ENCODE peak calls at places on chromosomes 16 and 17, in seven cellular contexts. One of them, this sample, is unnamed.

GRCh38 chr17:76547183-76547641 is 7.4 kb downstream of the PRCD start:
- DNase-seq in mesendoderm: peak
- DNase-seq in IMR-90: peak
- DNase-seq in H9: peak
- DNase-seq in trophoblast cell: peak
- DNase-seq in neuronal stem cell: peak
- DNase-seq in H1: no peak
- DNase-seq in this sample: peak

GRCh38 chr16:89193576-89194293 is 6.6 kb downstream of the SLC22A31 start:
- DNase-seq in H9: no peak
- DNase-seq in IMR-90: no peak
- DNase-seq in mesendoderm: no peak
- DNase-seq in H1: no peak
- DNase-seq in trophoblast cell: no peak
- DNase-seq in neuronal stem cell: no peak
- DNase-seq in this sample: no peak

GRCh38 chr16:8733849-8734540 is 59.6 kb downstream of the ABAT start:
- DNase-seq in mesendoderm: no peak
- DNase-seq in trophoblast cell: no peak
- DNase-seq in H9: no peak
- DNase-seq in neuronal stem cell: no peak
- DNase-seq in IMR-90: no peak
- DNase-seq in H1: no peak
- DNase-seq in this sample: no peak

GRCh38 chr17:80315517-80316182 is 55.0 kb downstream of the RNF213 start:
- DNase-seq in IMR-90: no peak
- DNase-seq in mesendoderm: no peak
- DNase-seq in neuronal stem cell: no peak
- DNase-seq in trophoblast cell: no peak
- DNase-seq in H9: no peak
- DNase-seq in H1: no peak
- DNase-seq in this sample: no peak

GRCh38 chr17:82690786-82691489 is 7.6 kb downstream of the RAB40B start:
- DNase-seq in IMR-90: no peak
- DNase-seq in mesendoderm: no peak
- DNase-seq in H1: no peak
- DNase-seq in trophoblast cell: no peak
- DNase-seq in neuronal stem cell: no peak
- DNase-seq in H9: no peak
- DNase-seq in this sample: no peak

GRCh38 chr16:1729026-1729425 is 23.0 kb downstream of the MAPK8IP3 start:
- DNase-seq in neuronal stem cell: no peak
- DNase-seq in IMR-90: no peak
- DNase-seq in H1: no peak
- DNase-seq in mesendoderm: no peak
- DNase-seq in trophoblast cell: no peak
- DNase-seq in H9: no peak
- DNase-seq in this sample: no peak

GRCh38 chr17:20066253-20066652 is 57.1 kb downstream of the SPECC1 start:
- DNase-seq in H1: no peak
- DNase-seq in neuronal stem cell: no peak
- DNase-seq in trophoblast cell: peak
- DNase-seq in H9: no peak
- DNase-seq in IMR-90: peak
- DNase-seq in mesendoderm: no peak
- DNase-seq in this sample: no peak

GRCh38 chr16:30901201-30902069 is 5.0 kb downstream of the CTF1 start:
- DNase-seq in IMR-90: no peak
- DNase-seq in neuronal stem cell: no peak
- DNase-seq in trophoblast cell: no peak
- DNase-seq in H1: no peak
- DNase-seq in H9: no peak
- DNase-seq in mesendoderm: peak
- DNase-seq in this sample: peak

GRCh38 chr17:1769826-1770477 is 8.1 kb downstream of the SERPINF1 start:
- DNase-seq in neuronal stem cell: no peak
- DNase-seq in IMR-90: no peak
- DNase-seq in H9: peak
- DNase-seq in mesendoderm: peak
- DNase-seq in trophoblast cell: peak
- DNase-seq in H1: no peak
- DNase-seq in this sample: no peak

GRCh38 chr17:2704031-2704889 is 7.3 kb downstream of the CLUH start:
- DNase-seq in H1: no peak
- DNase-seq in trophoblast cell: no peak
- DNase-seq in H9: no peak
- DNase-seq in mesendoderm: no peak
- DNase-seq in neuronal stem cell: no peak
- DNase-seq in IMR-90: no peak
- DNase-seq in this sample: no peak

GRCh38 chr17:64572682-64573154 is 65.9 kb downstream of the CEP95 start:
- DNase-seq in trophoblast cell: peak
- DNase-seq in mesendoderm: peak
- DNase-seq in H9: no peak
- DNase-seq in H1: no peak
- DNase-seq in IMR-90: peak
- DNase-seq in neuronal stem cell: no peak
- DNase-seq in this sample: peak

GRCh38 chr17:10513284-10514067 is 4.9 kb downstream of the MYH1 start:
- DNase-seq in trophoblast cell: no peak
- DNase-seq in H1: no peak
- DNase-seq in H9: no peak
- DNase-seq in mesendoderm: no peak
- DNase-seq in neuronal stem cell: no peak
- DNase-seq in IMR-90: peak
- DNase-seq in this sample: peak

GRCh38 chr16:85396879-85397871 is 215.9 kb upstream of the GSE1 start:
- DNase-seq in H9: peak
- DNase-seq in H1: no peak
- DNase-seq in trophoblast cell: peak
- DNase-seq in IMR-90: no peak
- DNase-seq in mesendoderm: no peak
- DNase-seq in neuronal stem cell: no peak
- DNase-seq in this sample: peak

GRCh38 chr17:42422958-42423712 is at the start of gene CAVIN1:
- DNase-seq in H9: peak
- DNase-seq in mesendoderm: peak
- DNase-seq in trophoblast cell: peak
- DNase-seq in IMR-90: peak
- DNase-seq in H1: peak
- DNase-seq in neuronal stem cell: peak
- DNase-seq in this sample: peak

GRCh38 chr16:12186774-12187335 is 210.3 kb downstream of the SNX29 start:
- DNase-seq in H9: no peak
- DNase-seq in H1: no peak
- DNase-seq in trophoblast cell: no peak
- DNase-seq in IMR-90: peak
- DNase-seq in neuronal stem cell: no peak
- DNase-seq in mesendoderm: no peak
- DNase-seq in this sample: peak

GRCh38 chr17:78739331-78739853 is 42.7 kb downstream of the CYTH1 start:
- DNase-seq in H1: no peak
- DNase-seq in H9: no peak
- DNase-seq in trophoblast cell: no peak
- DNase-seq in neuronal stem cell: no peak
- DNase-seq in mesendoderm: no peak
- DNase-seq in IMR-90: no peak
- DNase-seq in this sample: no peak
- H2BK5ac ChIP-seq in H1: no peak
- H2BK5ac ChIP-seq in H9: no peak
- H2BK5ac ChIP-seq in trophoblast cell: no peak
- H2BK5ac ChIP-seq in neuronal stem cell: no peak
- H2BK5ac ChIP-seq in mesendoderm: no peak
- H2BK5ac ChIP-seq in IMR-90: no peak
- H2BK5ac ChIP-seq in this sample: no peak

DNA sequence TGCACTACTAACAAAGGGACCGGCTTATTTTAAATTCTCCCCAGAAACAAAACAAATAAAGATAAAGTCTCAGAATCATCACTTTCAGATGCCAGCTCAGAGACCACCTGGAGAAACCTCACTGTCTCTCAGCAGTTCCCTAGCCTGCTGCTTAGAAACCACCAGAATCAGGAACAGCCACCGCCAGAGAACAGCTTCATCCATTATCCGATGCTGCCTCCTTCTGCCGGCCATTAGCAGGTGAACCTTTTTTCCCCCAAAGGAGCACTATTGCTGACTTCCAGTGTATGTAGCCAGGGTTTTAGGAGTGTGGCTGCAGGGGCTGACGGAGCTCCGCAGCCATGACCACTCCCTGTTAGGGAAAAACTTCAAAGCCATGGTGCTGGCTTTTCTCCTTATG is 171.2 kb upstream of the DYNLRB2 start:
- DNase-seq in neuronal stem cell: peak
- DNase-seq in H9: peak
- DNase-seq in IMR-90: peak
- DNase-seq in H1: peak
- DNase-seq in mesendoderm: peak
- DNase-seq in trophoblast cell: peak
- DNase-seq in this sample: peak
- H2BK5ac ChIP-seq in neuronal stem cell: no peak
- H2BK5ac ChIP-seq in H9: no peak
- H2BK5ac ChIP-seq in IMR-90: no peak
- H2BK5ac ChIP-seq in H1: no peak
- H2BK5ac ChIP-seq in mesendoderm: no peak
- H2BK5ac ChIP-seq in trophoblast cell: no peak
- H2BK5ac ChIP-seq in this sample: no peak

DNA sequence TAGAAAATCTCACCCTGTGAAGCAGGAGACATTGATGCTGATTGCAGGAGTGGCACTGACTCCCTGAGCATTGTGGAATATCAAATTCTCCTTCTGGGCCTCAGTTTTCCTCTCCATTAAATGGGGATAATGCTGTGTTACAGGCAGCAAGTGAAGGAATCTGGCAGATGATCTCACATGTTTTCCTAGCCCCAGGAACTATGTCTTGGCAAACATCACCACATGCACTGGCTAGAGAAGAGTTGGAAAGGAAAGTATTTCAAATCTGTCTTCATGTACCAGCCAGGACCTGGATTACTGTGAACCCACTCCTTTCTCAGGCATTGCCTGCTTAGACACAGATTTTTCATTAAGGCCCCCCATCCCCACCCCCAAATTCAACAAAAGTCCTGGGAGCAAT is 13.6 kb upstream of the CCL8 start:
- DNase-seq in H1: no peak
- DNase-seq in mesendoderm: no peak
- DNase-seq in H9: no peak
- DNase-seq in neuronal stem cell: no peak
- DNase-seq in IMR-90: peak
- DNase-seq in trophoblast cell: no peak
- DNase-seq in this sample: no peak
- H2BK5ac ChIP-seq in H1: no peak
- H2BK5ac ChIP-seq in mesendoderm: peak
- H2BK5ac ChIP-seq in H9: no peak
- H2BK5ac ChIP-seq in neuronal stem cell: no peak
- H2BK5ac ChIP-seq in IMR-90: no peak
- H2BK5ac ChIP-seq in trophoblast cell: no peak
- H2BK5ac ChIP-seq in this sample: no peak

GRCh38 chr17:62824290-62825135 is 16.4 kb upstream of the MARCHF10 start:
- DNase-seq in H9: peak
- DNase-seq in IMR-90: peak
- DNase-seq in trophoblast cell: peak
- DNase-seq in mesendoderm: peak
- DNase-seq in H1: peak
- DNase-seq in neuronal stem cell: peak
- DNase-seq in this sample: peak
- H2BK5ac ChIP-seq in H9: no peak
- H2BK5ac ChIP-seq in IMR-90: peak
- H2BK5ac ChIP-seq in trophoblast cell: peak
- H2BK5ac ChIP-seq in mesendoderm: no peak
- H2BK5ac ChIP-seq in H1: no peak
- H2BK5ac ChIP-seq in neuronal stem cell: no peak
- H2BK5ac ChIP-seq in this sample: no peak

DNA sequence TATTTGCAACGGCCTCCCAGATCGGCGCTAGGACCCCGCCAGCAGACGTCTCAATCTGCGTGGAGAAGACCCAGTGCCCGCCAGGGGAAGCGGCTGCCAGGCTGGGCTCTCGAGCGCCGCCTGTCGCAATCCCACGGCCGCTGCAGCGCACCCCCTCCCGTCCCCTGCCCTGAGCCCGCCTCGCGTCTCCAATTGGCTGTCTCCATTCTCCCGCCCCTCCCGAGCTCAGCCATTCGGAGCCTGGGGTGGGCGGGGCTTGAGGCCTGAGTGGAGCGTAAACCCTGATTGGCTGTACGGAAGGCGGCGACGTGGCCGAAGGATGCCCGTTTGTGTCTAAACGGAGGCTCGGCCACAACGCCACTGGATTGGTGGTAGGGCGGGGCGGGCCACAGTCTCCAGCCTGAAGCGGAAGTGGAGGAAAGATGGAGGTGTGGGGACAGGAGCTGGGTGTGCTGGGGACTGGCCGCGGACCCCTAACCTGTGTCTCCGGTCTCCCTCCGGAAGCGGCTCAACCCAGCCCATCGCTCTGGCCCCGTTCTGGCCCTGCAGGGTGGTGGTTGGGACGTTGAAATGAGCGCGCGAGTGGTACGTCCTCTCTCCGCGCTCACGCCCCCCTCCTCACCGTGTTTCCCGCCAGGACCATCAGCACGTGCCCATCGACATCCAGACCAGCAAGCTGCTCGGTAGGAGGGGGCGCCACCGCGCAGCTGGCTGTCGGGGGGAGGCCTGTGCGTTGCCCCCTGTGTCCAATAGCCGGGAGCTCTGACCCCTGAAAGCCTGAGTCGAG is at the start of gene CDK5RAP3:
- DNase-seq in H9: peak
- DNase-seq in trophoblast cell: peak
- DNase-seq in H1: peak
- DNase-seq in IMR-90: peak
- DNase-seq in mesendoderm: peak
- DNase-seq in neuronal stem cell: peak
- DNase-seq in this sample: peak
- H2BK5ac ChIP-seq in H9: no peak
- H2BK5ac ChIP-seq in trophoblast cell: peak
- H2BK5ac ChIP-seq in H1: peak
- H2BK5ac ChIP-seq in IMR-90: peak
- H2BK5ac ChIP-seq in mesendoderm: peak
- H2BK5ac ChIP-seq in neuronal stem cell: peak
- H2BK5ac ChIP-seq in this sample: no peak

GRCh38 chr17:56830726-56831363 is 2.9 kb downstream of the C17orf67 start:
- DNase-seq in H1: no peak
- DNase-seq in trophoblast cell: no peak
- DNase-seq in H9: no peak
- DNase-seq in IMR-90: no peak
- DNase-seq in mesendoderm: no peak
- DNase-seq in neuronal stem cell: no peak
- DNase-seq in this sample: no peak
- H2BK5ac ChIP-seq in H1: no peak
- H2BK5ac ChIP-seq in trophoblast cell: no peak
- H2BK5ac ChIP-seq in H9: no peak
- H2BK5ac ChIP-seq in IMR-90: no peak
- H2BK5ac ChIP-seq in mesendoderm: no peak
- H2BK5ac ChIP-seq in neuronal stem cell: no peak
- H2BK5ac ChIP-seq in this sample: no peak

DNA sequence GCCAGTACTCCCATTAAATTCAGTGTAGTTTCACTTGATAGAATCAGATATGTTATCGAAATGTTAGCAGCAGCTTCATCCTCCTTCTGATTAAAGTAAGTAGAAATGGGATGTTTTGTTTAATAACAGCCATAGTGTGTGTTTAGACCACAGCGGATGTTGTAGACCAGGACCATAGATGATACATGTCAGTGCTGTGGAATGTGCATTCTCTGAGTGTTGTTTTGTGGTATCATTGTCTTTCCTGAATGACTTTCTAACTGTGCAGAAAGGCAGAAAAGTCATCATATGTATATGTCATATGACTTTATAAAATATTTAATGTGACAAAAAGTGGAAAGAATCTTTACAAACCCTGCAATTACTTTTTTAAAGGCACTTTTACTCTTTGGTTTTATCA is 55.6 kb downstream of the CYLD start:
- DNase-seq in H9: no peak
- DNase-seq in neuronal stem cell: no peak
- DNase-seq in trophoblast cell: no peak
- DNase-seq in H1: no peak
- DNase-seq in mesendoderm: no peak
- DNase-seq in IMR-90: peak
- DNase-seq in this sample: no peak
- H2BK5ac ChIP-seq in H9: no peak
- H2BK5ac ChIP-seq in neuronal stem cell: no peak
- H2BK5ac ChIP-seq in trophoblast cell: no peak
- H2BK5ac ChIP-seq in H1: no peak
- H2BK5ac ChIP-seq in mesendoderm: no peak
- H2BK5ac ChIP-seq in IMR-90: no peak
- H2BK5ac ChIP-seq in this sample: no peak